ENCODE peak calls at places on chromosomes 6 and 20, in eight cellular contexts. Y is AG10803; R is fibroblast of pulmonary artery; G is cerebellar cortex; T is stimulated activated CD8-positive, alpha-beta memory T cell treated with anti-CD3 and anti-CD28 coated beads, Interleukin-4, amount 100 ng/mL, for 24 hours; I is transverse colon; P is renal cortical epithelial cell; C is HS-5. A is an unnamed sample.

GRCh38 chr6:81751388-81752083 is 945 bp downstream of the TENT5A start:
- DNase-seq in Y (peak; percentile 53), R (peak; percentile 57), G (no peak), T (peak; percentile 5), I (peak; percentile 62), P (no peak), C (peak; percentile 13), A (no peak)

GRCh38 chr20:37359836-37360235 is 13.9 kb downstream of the SRC start:
- DNase-seq in Y (no peak), R (no peak), G (no peak), T (no peak), I (no peak), P (no peak), C (no peak), A (no peak)

GRCh38 chr6:16278750-16279149 is 40.4 kb downstream of the GMPR start:
- DNase-seq in Y (no peak), R (no peak), G (no peak), T (no peak), I (no peak), P (no peak), C (no peak), A (no peak)

GRCh38 chr20:61701401-61701800 is 364.3 kb downstream of the TAF4 start:
- DNase-seq in Y (no peak), R (no peak), G (no peak), T (no peak), I (no peak), P (no peak), C (no peak), A (no peak)

GRCh38 chr6:10413850-10414765 is 766 bp downstream of the TFAP2A start:
- DNase-seq in Y (no peak), R (peak; percentile 32), G (peak; percentile 35), T (no peak), I (no peak), P (no peak), C (no peak), A (no peak)

GRCh38 chr20:37920270-37920669 is 17.3 kb downstream of the VSTM2L start:
- DNase-seq in Y (no peak), R (no peak), G (no peak), T (no peak), I (no peak), P (no peak), C (no peak), A (no peak)

GRCh38 chr6:35071347-35071994 is 69.7 kb downstream of the TCP11 start:
- DNase-seq in Y (no peak), R (no peak), G (no peak), T (no peak), I (no peak), P (no peak), C (no peak), A (no peak)

GRCh38 chr6:81515562-81516453 is 236.7 kb downstream of the TENT5A start:
- DNase-seq in Y (peak; percentile 90), R (peak; percentile 66), G (no peak), T (no peak), I (no peak), P (no peak), C (no peak), A (no peak)

GRCh38 chr6:157229733-157230132 is 93.6 kb downstream of the TMEM242 start:
- DNase-seq in Y (no peak), R (no peak), G (no peak), T (no peak), I (peak; percentile 66), P (no peak), C (no peak), A (no peak)

GRCh38 chr6:150813993-150814359 is 51.5 kb upstream of the MTHFD1L start:
- DNase-seq in Y (no peak), R (peak; percentile 29), G (no peak), T (no peak), I (no peak), P (peak; percentile 77), C (peak; percentile 31), A (no peak)

GRCh38 chr6:160883999-160884398 is 107.6 kb upstream of the MAP3K4 start:
- DNase-seq in Y (no peak), R (no peak), G (no peak), T (no peak), I (no peak), P (peak; percentile 1), C (no peak), A (no peak)